ENCODE peak calls at places on chromosome 18, in ten cellular contexts. D is iris pigment epithelial cell; U is EL; E is stimulated activated CD4-positive, alpha-beta T cell treated with anti-CD3 and anti-CD28 coated beads, Interleukin-4, amount 100 ng/mL, for 4 hours; N is COR-L47; J is T follicular helper cell; K is activated CD8-positive, alpha-beta memory T cell treated with anti-CD3 and anti-CD28 coated beads, Interleukin-2, amount 50 U/mL, for 48 hours; Q is RWPE1; P is activated T-cell treated with anti-CD3 and anti-CD28 coated beads, Interleukin-2, amount 50 U/mL, for 72 hours; T is endothelial cell. M is an unnamed sample.

GRCh38 chr18:27315001-27315400 is 129.9 kb upstream of the CHST9 start:
- DNase-seq in T (no peak), Q (no peak), J (no peak), K (no peak), P (no peak), N (no peak), U (no peak), D (peak), E (no peak), M (no peak)

GRCh38 chr18:22471546-22472131 is 53.9 kb upstream of the CTAGE1 start:
- DNase-seq in U (peak), T (no peak), N (no peak), Q (no peak), J (no peak), P (no peak), D (peak), E (no peak), K (no peak), M (no peak)

GRCh38 chr18:60066576-60066975 is 166.8 kb downstream of the PMAIP1 start:
- DNase-seq in K (no peak), J (no peak), Q (no peak), U (no peak), E (no peak), D (no peak), P (no peak), T (no peak), N (no peak), M (no peak)

GRCh38 chr18:62933261-62933887 is 218.0 kb downstream of the PHLPP1 start:
- DNase-seq in J (no peak), Q (no peak), U (no peak), P (no peak), T (no peak), N (no peak), D (no peak), E (no peak), K (no peak), M (no peak)

GRCh38 chr18:54013452-54013851 is 211.0 kb downstream of the MBD2 start:
- DNase-seq in J (no peak), D (no peak), T (no peak), K (no peak), E (no peak), N (no peak), Q (no peak), U (no peak), P (no peak), M (no peak)

GRCh38 chr18:50188652-50189051 is 6.3 kb downstream of the MYO5B start:
- DNase-seq in J (no peak), Q (no peak), K (no peak), D (no peak), T (no peak), E (no peak), N (no peak), U (no peak), P (no peak), M (no peak)

GRCh38 chr18:10570622-10571021 is 44.8 kb downstream of the NAPG start:
- DNase-seq in E (no peak), J (no peak), K (no peak), P (no peak), D (no peak), N (no peak), Q (no peak), T (no peak), U (no peak), M (no peak)

GRCh38 chr18:9894454-9895068 is 8.8 kb downstream of the TXNDC2 start:
- DNase-seq in U (no peak), T (no peak), K (no peak), N (no peak), J (no peak), D (no peak), E (no peak), P (no peak), Q (no peak), M (no peak)

GRCh38 chr18:69161383-69162028 is 239.2 kb upstream of the DOK6 start:
- DNase-seq in T (no peak), Q (no peak), D (peak), J (no peak), P (no peak), E (no peak), N (no peak), K (no peak), U (no peak), M (peak)

GRCh38 chr18:1488957-1489356 is 584.3 kb downstream of the ADCYAP1 start:
- DNase-seq in U (no peak), D (no peak), K (no peak), P (no peak), E (no peak), J (no peak), Q (no peak), N (peak), T (no peak), M (no peak)

GRCh38 chr18:35495821-35496368 is 1.9 kb downstream of the INO80C start:
- DNase-seq in E (no peak), Q (no peak), P (no peak), J (no peak), K (no peak), D (peak), T (no peak), U (no peak), N (no peak), M (no peak)

GRCh38 chr18:55522011-55522410 is 66.0 kb downstream of the TCF4 start:
- DNase-seq in P (peak), J (no peak), Q (no peak), K (no peak), U (no peak), T (peak), N (no peak), D (no peak), E (no peak), M (peak)

GRCh38 chr18:3103576-3103975 is 90.6 kb upstream of the LPIN2 start:
- DNase-seq in Q (no peak), J (no peak), K (no peak), D (no peak), E (no peak), N (no peak), U (no peak), P (no peak), T (no peak), M (no peak)

GRCh38 chr18:50853863-50854271 is 25.1 kb upstream of the ME2 start:
- DNase-seq in D (peak), U (peak), Q (peak), N (no peak), E (no peak), T (no peak), J (no peak), P (no peak), K (no peak), M (no peak)

GRCh38 chr18:33804258-33804657 is 226.2 kb downstream of the ASXL3 start:
- DNase-seq in T (no peak), D (peak), K (no peak), U (no peak), P (no peak), E (no peak), J (no peak), Q (no peak), N (no peak), M (peak)

GRCh38 chr18:7021994-7022840 is 95.4 kb downstream of the LAMA1 start:
- DNase-seq in N (peak), D (peak), K (no peak), P (no peak), E (no peak), J (no peak), Q (peak), U (peak), T (peak), M (peak)

GRCh38 chr18:58540381-58540943 is 88.4 kb downstream of the ALPK2 start:
- DNase-seq in K (no peak), J (no peak), Q (no peak), D (no peak), N (no peak), T (no peak), E (no peak), U (no peak), P (no peak), M (no peak)

GRCh38 chr18:908631-909621 is 4.3 kb downstream of the ADCYAP1 start:
- DNase-seq in J (no peak), U (no peak), D (no peak), Q (no peak), E (no peak), N (peak), T (peak), K (no peak), P (no peak), M (no peak)

GRCh38 chr18:11654736-11655604 is 34.1 kb upstream of the GNAL start:
- DNase-seq in J (peak), E (no peak), T (peak), K (peak), P (peak), U (peak), N (no peak), Q (peak), D (peak), M (peak)

GRCh38 chr18:26863921-26864497 is 1.5 kb downstream of the AQP4 start:
- DNase-seq in U (no peak), T (no peak), E (no peak), K (no peak), D (no peak), N (no peak), P (no peak), Q (no peak), J (no peak), M (no peak)

GRCh38 chr18:76416935-76417334 is 78.1 kb downstream of the ZNF516 start:
- DNase-seq in Q (no peak), E (no peak), T (no peak), K (no peak), U (no peak), J (no peak), N (no peak), P (no peak), D (peak), M (no peak)

GRCh38 chr18:8822643-8823042 is 117.3 kb downstream of the MTCL1 start:
- DNase-seq in P (no peak), J (no peak), D (no peak), U (no peak), N (no peak), K (no peak), T (no peak), Q (no peak), E (no peak), M (no peak)

GRCh38 chr18:69736731-69737130 is 210.9 kb downstream of the CD226 start:
- DNase-seq in E (no peak), P (no peak), N (no peak), T (no peak), D (no peak), J (no peak), Q (no peak), U (no peak), K (no peak), M (no peak)

GRCh38 chr18:39341106-39341505 is 1775.5 kb upstream of the CELF4 start:
- DNase-seq in U (no peak), P (no peak), J (no peak), N (peak), T (no peak), D (no peak), E (no peak), Q (no peak), K (no peak), M (no peak)

GRCh38 chr18:6382968-6383367 is 31.7 kb downstream of the L3MBTL4 start:
- DNase-seq in D (no peak), E (no peak), Q (no peak), N (no peak), J (no peak), K (no peak), T (no peak), U (no peak), P (no peak), M (peak)

M was measured in RPMI8226.